ENCODE peak calls at places on chromosomes 11 and 22, in five cellular contexts. O is foreskin keratinocyte; W is lower lobe of right lung; N is activated naive CD4-positive, alpha-beta T cell treated with anti-CD3 and anti-CD28 coated beads, Interleukin-2, amount 50 U/mL, for 72 hours; X is CD8-positive, alpha-beta T cell. Z is an unnamed sample.

GRCh38 chr11:6523253-6523652 is 26.2 kb downstream of the DNHD1 start:
- ATAC-seq in O (peak; percentile 98), W (no peak), N (peak; percentile 93), X (no peak), Z (peak; percentile 58)

GRCh38 chr11:77198440-77198849 is 70.4 kb downstream of the MYO7A start:
- ATAC-seq in O (peak; percentile 39), W (no peak), N (peak; percentile 77), X (no peak), Z (no peak)

GRCh38 chr11:86551693-86552092 is 120.7 kb downstream of the ME3 start:
- ATAC-seq in O (no peak), W (no peak), N (no peak), X (no peak), Z (no peak)

GRCh38 chr11:60864856-60865513 is 2.4 kb upstream of the ZP1 start:
- ATAC-seq in O (peak; percentile 40), W (no peak), N (no peak), X (no peak), Z (no peak)

GRCh38 chr11:128948583-128948982 is 5.9 kb upstream of the TP53AIP1 start:
- ATAC-seq in O (peak; percentile 24), W (no peak), N (no peak), X (no peak), Z (no peak)

GRCh38 chr22:24426859-24427499 is 420 bp upstream of the ADORA2A start:
- ATAC-seq in O (no peak), W (no peak), N (peak; percentile 25), X (no peak), Z (no peak)

GRCh38 chr11:36141595-36141994 is 147.6 kb downstream of the COMMD9 start:
- ATAC-seq in O (no peak), W (no peak), N (no peak), X (no peak), Z (no peak)

GRCh38 chr11:71373791-71374454 is 74.3 kb downstream of the DHCR7 start:
- ATAC-seq in O (no peak), W (no peak), N (no peak), X (no peak), Z (no peak)

GRCh38 chr11:112082729-112083128 is 3.8 kb downstream of the TIMM8B start:
- ATAC-seq in O (no peak), W (no peak), N (peak; percentile 81), X (no peak), Z (no peak)